ENCODE peak calls at places on chromosomes 11 and 22, in eight cellular contexts. A is fibroblast of lung, X is NCI-H146, P is NCI-H1417, Z is GOT3, K is nephron progenitor cell, U is foreskin fibroblast, C is GDM1. G is an unnamed sample.

GRCh38 chr22:22855617-22856308 is 31.9 kb upstream of the IGLL5 start:
- DNase-seq in X (peak), K (peak), C (no peak), P (no peak), Z (no peak), A (no peak), U (peak), G (peak)

GRCh38 chr22:22887621-22888503 is at the start of gene IGLL5:
- DNase-seq in Z (no peak), A (no peak), P (no peak), U (no peak), X (no peak), C (no peak), K (no peak), G (no peak)

GRCh38 chr11:119103793-119104192 is 2.1 kb upstream of the DPAGT1 start:
- DNase-seq in C (no peak), K (no peak), A (no peak), P (peak), U (no peak), X (no peak), Z (no peak), G (no peak)

GRCh38 chr22:17096095-17096494 is 11.3 kb downstream of the IL17RA start:
- DNase-seq in U (no peak), K (no peak), X (no peak), A (no peak), P (no peak), C (no peak), Z (no peak), G (no peak)

GRCh38 chr11:82732734-82733443 is 775 bp downstream of the FAM181B start:
- DNase-seq in Z (no peak), K (peak), A (no peak), P (no peak), U (peak), C (no peak), X (no peak), G (peak)

GRCh38 chr11:77152846-77153245 is 24.8 kb downstream of the MYO7A start:
- DNase-seq in C (no peak), U (peak), Z (no peak), P (no peak), K (no peak), X (no peak), A (peak), G (no peak)

GRCh38 chr22:22203048-22203971 is 41.3 kb upstream of the VPREB1 start:
- DNase-seq in A (no peak), U (no peak), Z (no peak), C (no peak), X (no peak), K (no peak), P (no peak), G (no peak)

GRCh38 chr11:111018571-111018970 is 227.0 kb upstream of the POU2AF2 start:
- DNase-seq in K (no peak), Z (no peak), X (no peak), U (peak), C (no peak), A (no peak), P (no peak), G (no peak)

GRCh38 chr11:2748814-2749554 is 49.2 kb upstream of the KCNQ1OT1 start:
- DNase-seq in U (no peak), P (no peak), X (no peak), Z (no peak), A (no peak), C (no peak), K (no peak), G (no peak)

GRCh38 chr22:44139773-44140172 is 41.0 kb upstream of the PARVG start:
- DNase-seq in X (peak), P (peak), C (no peak), Z (no peak), U (no peak), K (no peak), A (no peak), G (no peak)

GRCh38 chr11:12200359-12201015 is 90.1 kb downstream of the MICAL2 start:
- DNase-seq in K (no peak), A (peak), C (no peak), X (peak), U (peak), P (peak), Z (no peak), G (peak)

GRCh38 chr11:8989411-8989810 is 14.4 kb downstream of the NRIP3 start:
- DNase-seq in C (no peak), K (no peak), U (peak), Z (no peak), P (no peak), A (peak), X (no peak), G (no peak)

GRCh38 chr11:13208921-13209320 is 68.7 kb upstream of the BMAL1 start:
- DNase-seq in U (no peak), C (no peak), K (no peak), P (peak), Z (no peak), A (peak), X (no peak), G (no peak)

GRCh38 chr11:78291754-78292108 is 103.0 kb downstream of the USP35 start:
- DNase-seq in K (no peak), P (no peak), C (no peak), U (no peak), X (no peak), Z (no peak), A (no peak), G (peak)

GRCh38 chr11:69981119-69981770 is 96.9 kb upstream of the ANO1 start:
- DNase-seq in U (no peak), A (no peak), C (no peak), X (no peak), P (no peak), K (no peak), Z (no peak), G (no peak)

GRCh38 chr11:2927851-2928604 is 1.2 kb downstream of the PHLDA2 start:
- DNase-seq in K (no peak), Z (no peak), U (peak), X (no peak), A (peak), P (peak), C (no peak), G (no peak)

GRCh38 chr11:120594746-120595145 is 83.2 kb downstream of the GRIK4 start:
- DNase-seq in A (no peak), K (no peak), X (no peak), U (no peak), P (no peak), C (no peak), Z (no peak), G (no peak)